ENCODE peak calls at places on chromosomes 16 and 17, in ten cellular contexts. M is NCI-H2107; J is glutamatergic neuron; S is foreskin fibroblast; W is NCI-H1417; Y is NCI-H1105; O is H9; X is activated naive CD4-positive, alpha-beta T cell treated with Interleukin-2 at 50 U/mL for 16 hours; Q is stimulated activated CD4-positive, alpha-beta T cell treated with anti-CD3 and anti-CD28 coated beads, Interleukin-15, amount 100 ng/mL, for 24 hours; K is cardiac muscle cell. B is an unnamed sample.

GRCh38 chr16:68013440-68013839 is 2.3 kb downstream of the DPEP2NB start:
- DNase-seq in Q (no peak), O (no peak), M (no peak), S (no peak), X (no peak), J (no peak), Y (no peak), W (no peak), K (peak), B (no peak)

GRCh38 chr17:78528541-78528940 is 48.7 kb downstream of the DNAH17 start:
- DNase-seq in W (peak), J (peak), O (no peak), X (no peak), Y (peak), K (no peak), M (peak), S (no peak), Q (no peak), B (no peak)

GRCh38 chr16:30114411-30114810 is 1.1 kb upstream of the GDPD3 start:
- DNase-seq in K (no peak), S (no peak), Q (no peak), W (no peak), M (no peak), Y (no peak), J (no peak), X (no peak), O (no peak), B (no peak)

GRCh38 chr17:39662551-39663339 is 2.4 kb upstream of the TCAP start:
- DNase-seq in Y (no peak), O (peak), M (no peak), X (no peak), W (no peak), J (no peak), Q (no peak), S (no peak), K (no peak), B (no peak)

GRCh38 chr17:9644910-9645751 is at the start of gene USP43:
- DNase-seq in Y (peak), M (no peak), K (peak), J (peak), Q (peak), O (peak), W (peak), X (peak), S (no peak), B (peak)

GRCh38 chr16:12543700-12544476 is 259.8 kb downstream of the CPPED1 start:
- DNase-seq in Q (no peak), O (no peak), J (no peak), Y (no peak), K (no peak), W (no peak), X (no peak), M (no peak), S (no peak), B (no peak)

GRCh38 chr16:23679274-23679985 is 741 bp downstream of the PLK1 start:
- DNase-seq in J (peak), Y (peak), Q (peak), O (peak), X (no peak), W (peak), K (peak), M (no peak), S (peak), B (peak)

GRCh38 chr17:27471321-27472269 is 15.3 kb downstream of the KSR1 start:
- DNase-seq in Y (no peak), J (no peak), M (no peak), S (no peak), Q (peak), X (peak), O (no peak), K (no peak), W (no peak), B (peak)

GRCh38 chr17:2792541-2793169 is 3.6 kb upstream of the RAP1GAP2 start:
- DNase-seq in Q (peak), J (no peak), M (no peak), K (no peak), Y (no peak), S (no peak), W (no peak), X (peak), O (no peak), B (peak)

GRCh38 chr17:77375917-77376651 is 235.3 kb downstream of the SEC14L1 start:
- DNase-seq in M (no peak), X (peak), J (peak), Q (peak), S (peak), W (no peak), K (peak), O (peak), Y (no peak), B (peak)

GRCh38 chr17:57956311-57957119 is 1.3 kb upstream of the CUEDC1 start:
- DNase-seq in O (peak), W (no peak), Y (no peak), Q (peak), X (peak), S (no peak), J (no peak), K (no peak), M (no peak), B (peak)

GRCh38 chr16:81164958-81165357 is 68.8 kb upstream of the GCSH start:
- DNase-seq in S (no peak), W (no peak), Q (no peak), M (no peak), X (no peak), J (no peak), K (no peak), O (no peak), Y (no peak), B (no peak)

GRCh38 chr17:78759203-78759968 is 22.7 kb downstream of the CYTH1 start:
- DNase-seq in K (peak), Q (peak), O (no peak), M (peak), X (peak), W (peak), S (no peak), Y (peak), J (no peak), B (no peak)

GRCh38 chr16:10386517-10387377 is 886 bp downstream of the ATF7IP2 start:
- DNase-seq in K (peak), M (no peak), Q (no peak), O (no peak), S (no peak), J (no peak), X (no peak), W (no peak), Y (no peak), B (peak)

GRCh38 chr17:77727216-77727615 is 231.3 kb upstream of the TNRC6C start:
- DNase-seq in K (no peak), S (no peak), Y (no peak), M (no peak), Q (no peak), J (no peak), O (peak), X (no peak), W (no peak), B (no peak)

GRCh38 chr17:75557075-75557851 is 30.3 kb upstream of the MYO15B start:
- DNase-seq in X (no peak), Q (no peak), Y (no peak), M (peak), J (no peak), S (peak), K (peak), O (no peak), W (no peak), B (no peak)

GRCh38 chr16:75309899-75310430 is 58.5 kb upstream of the BCAR1 start:
- DNase-seq in Y (no peak), W (no peak), M (no peak), X (no peak), Q (no peak), S (no peak), O (no peak), J (no peak), K (no peak), B (no peak)

GRCh38 chr16:31008154-31008950 is 2.1 kb downstream of the STX1B start:
- DNase-seq in X (no peak), K (no peak), Y (no peak), O (no peak), S (peak), W (no peak), J (no peak), Q (no peak), M (no peak), B (no peak)

GRCh38 chr17:47946929-47947397 is 5.6 kb downstream of the PNPO start:
- DNase-seq in J (peak), K (peak), X (peak), S (peak), O (peak), Y (peak), Q (peak), W (peak), M (peak), B (peak)

GRCh38 chr17:5391678-5392077 is 27.8 kb downstream of the NUP88 start:
- DNase-seq in X (no peak), Y (no peak), J (no peak), O (no peak), M (no peak), W (no peak), S (no peak), K (peak), Q (no peak), B (no peak)

GRCh38 chr16:86631441-86631840 is 53.1 kb downstream of the FOXL1 start:
- DNase-seq in W (no peak), Y (no peak), X (no peak), M (no peak), Q (no peak), J (no peak), K (no peak), S (no peak), O (no peak), B (no peak)

GRCh38 chr16:88382491-88383400 is at the start of gene ZNF469:
- DNase-seq in Q (peak), O (no peak), Y (no peak), K (peak), X (no peak), S (peak), W (peak), J (peak), M (no peak), B (no peak)

GRCh38 chr17:58306131-58306951 is 22.3 kb downstream of the TSPOAP1 start:
- DNase-seq in M (no peak), Q (no peak), J (peak), K (no peak), S (no peak), O (peak), X (no peak), Y (no peak), W (no peak), B (no peak)

GRCh38 chr16:48385272-48385953 is at the start of gene SIAH1:
- DNase-seq in J (peak), Y (peak), O (peak), Q (peak), S (peak), X (peak), K (peak), W (peak), M (peak), B (peak)

GRCh38 chr17:33056392-33057146 is 64.9 kb downstream of the SPACA3 start:
- DNase-seq in X (no peak), J (no peak), S (no peak), W (no peak), Y (no peak), K (no peak), O (peak), M (no peak), Q (no peak), B (no peak)

GRCh38 chr16:30473231-30474061 is 904 bp downstream of the ITGAL start:
- DNase-seq in O (no peak), W (no peak), Y (no peak), X (peak), S (no peak), K (no peak), M (no peak), Q (peak), J (no peak), B (peak)

GRCh38 chr16:56424404-56424765 is 960 bp downstream of the AMFR start:
- DNase-seq in X (no peak), M (no peak), Y (no peak), O (no peak), W (no peak), Q (no peak), J (no peak), K (no peak), S (no peak), B (no peak)

GRCh38 chr17:33469911-33470310 is 176.8 kb upstream of the ASIC2 start:
- DNase-seq in K (peak), M (no peak), S (peak), W (no peak), O (no peak), Q (no peak), Y (no peak), J (no peak), X (no peak), B (no peak)

GRCh38 chr16:5001571-5001970 is 32.2 kb downstream of the NAGPA start:
- DNase-seq in Q (no peak), S (no peak), J (no peak), Y (no peak), M (no peak), K (no peak), W (no peak), X (no peak), O (no peak), B (no peak)